ENCODE peak calls at places on chromosomes 6 and 20, in six cellular contexts. T is hepatocyte, E is uterus, A is psoas muscle, L is fibroblast of lung, S is heart right ventricle. P is an unnamed sample. For H3K9me3, the result is how much of the 10 kb centered on the place peaks cover.

GRCh38 chr20:50737352-50737751 is 6.0 kb downstream of the PARD6B start:
- DNase-seq in L (no peak), S (no peak), A (no peak), E (no peak), T (no peak), P (no peak)

GRCh38 chr6:40419377-40419776 is 167.8 kb downstream of the LRFN2 start:
- DNase-seq in T (no peak), S (no peak), L (no peak), E (no peak), A (peak), P (no peak)

GRCh38 chr6:115058414-115059211 is 715.8 kb upstream of the HS3ST5 start:
- DNase-seq in A (no peak), S (no peak), E (no peak), L (no peak), T (no peak), P (no peak)

GRCh38 chr6:130215526-130215925 is 7.2 kb downstream of the SAMD3 start:
- DNase-seq in T (no peak), S (no peak), A (no peak), E (no peak), L (no peak), P (no peak)

GRCh38 chr6:15881150-15881549 is 218.3 kb upstream of the DTNBP1 start:
- DNase-seq in L (no peak), A (no peak), E (no peak), T (no peak), S (peak), P (no peak)

GRCh38 chr6:27809939-27810767 is 102.0 kb downstream of the OR2B2 start:
- DNase-seq in S (peak), E (peak), A (peak), T (peak), L (peak), P (peak)

GRCh38 chr6:77466055-77467028 is 3.1 kb upstream of the HTR1B start:
- DNase-seq in L (peak), T (peak), E (no peak), S (no peak), A (peak), P (peak)

GRCh38 chr20:4369798-4370124 is 351.9 kb upstream of the PRND start:
- DNase-seq in A (no peak), S (no peak), L (no peak), T (no peak), E (no peak), P (no peak)

GRCh38 chr6:46490425-46491200 is 636 bp downstream of the RCAN2 start:
- DNase-seq in A (peak), L (no peak), S (peak), T (peak), E (peak), P (peak)

GRCh38 chr6:163667372-163668060 is 253.0 kb downstream of the QKI start:
- DNase-seq in A (no peak), T (no peak), S (peak), L (peak), E (no peak), P (peak)

GRCh38 chr6:100186552-100186951 is 192.5 kb upstream of the MCHR2 start:
- DNase-seq in S (no peak), A (peak), L (no peak), T (no peak), E (no peak), P (no peak)

DNA sequence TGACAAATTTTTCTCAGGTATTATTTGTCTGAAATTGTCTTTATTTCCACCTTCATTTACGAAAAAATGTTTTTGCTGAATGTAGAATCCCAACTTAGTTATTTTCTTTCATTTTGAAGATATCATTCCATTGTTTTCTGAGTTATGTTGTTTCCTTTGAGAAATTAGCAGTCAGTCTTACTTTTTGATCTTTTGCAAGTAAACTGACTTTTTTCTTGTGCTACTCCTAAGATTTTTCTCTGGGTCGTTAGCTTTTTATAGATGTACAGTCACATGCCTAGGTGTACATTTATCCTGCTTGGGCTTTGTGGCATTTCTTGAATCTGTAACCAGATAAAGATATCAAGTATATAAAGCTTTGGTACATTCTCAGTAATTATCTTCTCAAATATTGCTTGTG is 29.6 kb upstream of the ASIP start:
- DNase-seq in L (no peak), T (no peak), E (no peak), A (no peak), S (no peak), P (no peak)
- H3K9me3 ChIP-seq in L (under half), T (under half), E (under half), A (under half), S (under half), P (under half)

GRCh38 chr20:60652615-60653014 is 599.4 kb upstream of the CDH4 start:
- DNase-seq in S (no peak), E (no peak), L (no peak), T (no peak), A (no peak), P (no peak)
- H3K9me3 ChIP-seq in S (under half), E (under half), L (under half), T (under half), A (under half), P (under half)

DNA sequence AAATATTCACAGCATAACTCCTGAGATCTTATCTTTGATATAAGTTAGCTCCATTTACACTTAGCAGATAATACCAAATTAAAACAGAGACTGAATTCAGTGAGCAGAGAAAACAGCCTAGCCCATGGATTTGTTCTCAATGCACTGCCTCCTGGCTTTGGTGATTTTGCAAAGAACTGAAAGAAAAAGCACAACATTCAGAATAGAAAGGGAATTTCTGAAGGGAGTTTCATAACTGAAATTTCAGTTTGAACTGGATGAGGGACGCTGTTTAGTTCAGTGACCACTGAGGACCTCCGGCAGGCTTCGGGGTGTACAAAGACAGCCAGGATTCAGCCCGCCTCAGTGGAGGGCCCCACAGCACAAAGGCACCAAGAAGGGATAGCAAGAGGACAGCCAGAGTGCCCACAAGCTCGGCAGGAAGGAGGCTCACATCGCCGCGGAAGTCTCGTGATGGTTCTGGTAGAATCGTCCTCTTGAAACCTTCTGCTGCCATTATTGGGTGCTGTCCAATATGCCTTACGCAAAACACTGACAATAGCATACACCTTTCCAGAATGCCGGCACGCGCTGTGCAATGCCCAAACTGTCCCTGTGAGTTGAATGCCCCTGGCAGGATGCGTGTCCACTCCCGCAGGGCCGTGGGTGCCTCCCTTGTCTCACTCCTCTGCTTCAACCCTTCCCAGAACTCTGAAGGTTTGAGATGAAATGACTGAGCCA is 9.7 kb upstream of the IRF4 start:
- DNase-seq in A (peak), E (no peak), T (no peak), L (no peak), S (no peak), P (no peak)
- H3K9me3 ChIP-seq in A (under half), E (under half), T (under half), L (under half), S (under half), P (under half)

GRCh38 chr6:159334068-159334467 is 164.9 kb downstream of the FNDC1 start:
- DNase-seq in A (no peak), S (no peak), T (no peak), L (no peak), E (no peak), P (no peak)
- H3K9me3 ChIP-seq in A (under half), S (under half), T (under half), L (under half), E (under half), P (under half)

GRCh38 chr6:90432937-90433336 is 136.3 kb upstream of the BACH2 start:
- DNase-seq in A (no peak), T (no peak), E (no peak), L (no peak), S (no peak), P (no peak)
- H3K9me3 ChIP-seq in A (under half), T (under half), E (under half), L (under half), S (under half), P (under half)

GRCh38 chr6:6166064-6166463 is 154.4 kb downstream of the F13A1 start:
- DNase-seq in E (no peak), T (no peak), A (no peak), L (no peak), S (no peak), P (no peak)

GRCh38 chr6:6164367-6164766 is 156.1 kb downstream of the F13A1 start:
- DNase-seq in E (no peak), S (no peak), L (no peak), T (no peak), A (no peak), P (no peak)

GRCh38 chr6:6169141-6169540 is 151.3 kb downstream of the F13A1 start:
- DNase-seq in S (no peak), E (no peak), L (no peak), T (no peak), A (no peak), P (no peak)
- H3K9me3 ChIP-seq in S (under half), E (under half), L (under half), T (under half), A (under half), P (under half)